ENCODE peak calls at places on chromosomes 7 and 10, in four cellular contexts. D, Q, T and X are unnamed samples.
A peak's percentile ranks its signal among the peaks of the same experiment; 100 is the strongest.

GRCh38 chr7:2619120-2619519 is 12.7 kb upstream of the TTYH3 start:
- DNase-seq in D (no peak), Q (no peak), T (no peak), X (no peak)

GRCh38 chr7:47635091-47636090 is 53.5 kb upstream of the TNS3 start:
- DNase-seq in D (no peak), Q (no peak), T (peak; percentile 74), X (peak; percentile 66)

GRCh38 chr10:112278871-112279270 is 4.3 kb upstream of the TECTB start:
- DNase-seq in D (no peak), Q (no peak), T (no peak), X (no peak)

GRCh38 chr7:106681815-106682495 is 21.0 kb upstream of the CCDC71L start:
- DNase-seq in D (no peak), Q (no peak), T (no peak), X (no peak)

GRCh38 chr7:102836206-102836938 is 76.4 kb upstream of the LRRC17 start:
- DNase-seq in D (no peak), Q (no peak), T (no peak), X (no peak)

GRCh38 chr10:96856317-96856716 is 24.2 kb downstream of the LCOR start:
- DNase-seq in D (no peak), Q (no peak), T (no peak), X (no peak)

GRCh38 chr7:74231232-74231590 is 21.4 kb downstream of the LAT2 start:
- DNase-seq in D (no peak), Q (no peak), T (no peak), X (no peak)

GRCh38 chr10:6108631-6109443 is 20.0 kb downstream of the RBM17 start:
- DNase-seq in D (no peak), Q (no peak), T (peak; percentile 27), X (no peak)

GRCh38 chr7:120021085-120021484 is 251.9 kb upstream of the KCND2 start:
- DNase-seq in D (no peak), Q (no peak), T (no peak), X (no peak)

GRCh38 chr7:29848941-29849340 is 42.6 kb downstream of the WIPF3 start:
- DNase-seq in D (no peak), Q (no peak), T (no peak), X (no peak)

DNA sequence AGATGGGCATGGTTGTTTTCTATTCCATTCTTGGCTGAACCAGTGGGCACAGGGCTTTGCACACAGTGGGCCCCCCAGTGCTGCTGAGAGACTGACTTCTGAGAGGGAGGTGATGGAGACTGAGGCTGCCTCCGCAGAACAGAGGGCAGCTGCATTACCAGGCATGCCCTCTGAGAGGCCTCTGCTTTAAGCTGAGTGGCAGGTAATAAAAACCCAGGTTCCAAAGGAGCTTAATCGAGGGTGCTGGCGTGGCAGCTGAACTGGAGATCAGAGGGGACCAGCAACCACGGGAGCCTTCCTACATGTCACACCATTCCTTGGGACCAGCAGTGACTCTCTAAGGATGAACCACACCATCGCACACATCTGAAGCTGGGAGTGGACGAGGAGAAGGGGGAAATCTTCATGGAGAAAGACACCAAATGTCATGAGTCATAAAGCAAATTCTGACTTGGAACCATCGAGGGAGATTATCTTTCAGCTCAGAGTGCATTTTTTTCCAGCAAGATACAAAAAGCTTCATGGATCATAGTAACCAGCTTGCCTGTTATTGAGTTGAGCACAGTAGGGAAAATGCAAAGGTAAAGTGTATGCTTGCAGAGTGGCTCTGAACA is 24.6 kb downstream of the HIPK2 start:
- DNase-seq in D (no peak), Q (no peak), T (no peak), X (no peak)
- TF ChIP-seq CTCF in D (no peak), Q (no peak), T (no peak), X (no peak)

DNA sequence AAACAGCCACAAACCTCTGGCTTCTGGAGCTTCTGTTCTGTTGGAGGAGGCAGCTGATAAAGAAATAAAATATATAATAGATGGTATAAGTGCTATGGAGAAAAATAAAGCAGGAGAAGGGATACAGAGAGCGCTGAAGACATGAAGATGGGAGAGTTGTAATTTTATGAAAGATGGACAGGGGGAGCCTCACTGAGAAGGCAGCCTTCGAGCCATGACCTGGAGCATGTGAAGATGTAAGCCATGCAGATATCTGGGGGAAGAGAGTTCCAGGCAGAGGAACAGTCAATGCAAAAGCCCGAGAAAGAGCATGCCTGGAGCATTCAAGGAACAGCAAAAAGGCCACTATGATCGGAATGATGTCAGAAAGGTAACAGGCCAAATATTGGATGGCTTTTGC is 187.5 kb downstream of the KIAA1217 start:
- DNase-seq in D (no peak), Q (no peak), T (no peak), X (no peak)
- TF ChIP-seq CTCF in D (no peak), Q (peak; percentile 15), T (no peak), X (peak; percentile 34)

GRCh38 chr10:54137396-54137795 is 663.6 kb downstream of the PCDH15 start:
- DNase-seq in D (no peak), Q (no peak), T (no peak), X (no peak)

GRCh38 chr10:54131833-54132232 is 669.2 kb downstream of the PCDH15 start:
- DNase-seq in D (no peak), Q (no peak), T (no peak), X (no peak)

GRCh38 chr10:54130394-54130793 is 670.6 kb downstream of the PCDH15 start:
- DNase-seq in D (no peak), Q (no peak), T (no peak), X (no peak)

DNA sequence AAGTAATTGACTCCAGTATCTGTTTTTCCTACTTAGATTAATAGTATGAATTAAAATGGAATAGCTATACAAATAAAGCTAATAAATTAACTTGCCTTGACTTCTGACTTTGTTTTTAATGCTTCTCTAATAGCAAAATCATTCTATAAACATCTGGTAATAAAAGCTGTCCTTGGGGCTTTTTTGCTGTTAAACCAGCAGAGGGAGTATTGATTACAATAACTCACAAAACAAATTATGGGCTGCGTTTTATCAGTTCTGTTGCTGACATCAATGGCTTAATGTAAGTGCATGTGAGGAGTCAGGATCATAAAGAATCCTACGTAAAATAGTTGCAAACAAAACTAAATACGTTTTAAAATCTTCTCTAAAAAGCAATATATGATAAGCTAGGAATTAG is 667.8 kb downstream of the PCDH15 start:
- DNase-seq in D (no peak), Q (no peak), T (no peak), X (no peak)
- TF ChIP-seq CTCF in D (no peak), Q (no peak), T (peak; percentile 27), X (peak; percentile 49)

GRCh38 chr7:151012921-151013347 is 11.4 kb downstream of the ATG9B start:
- DNase-seq in D (no peak), Q (no peak), T (no peak), X (no peak)
- TF ChIP-seq CTCF in D (no peak), Q (peak; percentile 40), T (peak; percentile 13), X (peak; percentile 60)